ENCODE peak calls at places on chromosomes 11 and 22, in four cellular contexts. One of them, this sample, is unnamed. For H3K4me1, the result is how much of the 10 kb centered on the place peaks cover.

GRCh38 chr11:80096736-80097135 is 655.9 kb upstream of the TENM4 start:
- DNase-seq in CD8-positive, alpha-beta T cell: no peak
- DNase-seq in spleen: no peak
- DNase-seq in PC-3: peak
- DNase-seq in this sample: no peak

GRCh38 chr11:36110698-36111410 is 167.0 kb downstream of the LDLRAD3 start:
- DNase-seq in CD8-positive, alpha-beta T cell: no peak
- DNase-seq in spleen: no peak
- DNase-seq in PC-3: no peak
- DNase-seq in this sample: no peak

GRCh38 chr11:4543561-4543960 is 1.4 kb upstream of the OR52M1 start:
- DNase-seq in CD8-positive, alpha-beta T cell: no peak
- DNase-seq in spleen: no peak
- DNase-seq in PC-3: peak
- DNase-seq in this sample: no peak

GRCh38 chr11:62671604-62672528 is at the start of the genes LBHD1 and UQCC3:
- DNase-seq in CD8-positive, alpha-beta T cell: peak
- DNase-seq in spleen: peak
- DNase-seq in PC-3: peak
- DNase-seq in this sample: peak

GRCh38 chr11:11977206-11977938 is 31.1 kb downstream of the DKK3 start:
- DNase-seq in CD8-positive, alpha-beta T cell: no peak
- DNase-seq in spleen: no peak
- DNase-seq in PC-3: peak
- DNase-seq in this sample: no peak

GRCh38 chr11:306645-307371 is 808 bp upstream of the IFITM2 start:
- DNase-seq in CD8-positive, alpha-beta T cell: no peak
- DNase-seq in spleen: peak
- DNase-seq in PC-3: no peak
- DNase-seq in this sample: peak

GRCh38 chr11:43925932-43926505 is 16.4 kb upstream of the C11orf96 start:
- DNase-seq in CD8-positive, alpha-beta T cell: no peak
- DNase-seq in spleen: no peak
- DNase-seq in PC-3: no peak
- DNase-seq in this sample: no peak

GRCh38 chr11:12724301-12725046 is 50.3 kb downstream of the TEAD1 start:
- DNase-seq in CD8-positive, alpha-beta T cell: no peak
- DNase-seq in spleen: no peak
- DNase-seq in PC-3: peak
- DNase-seq in this sample: peak

GRCh38 chr11:16769386-16769785 is 30.9 kb downstream of the C11orf58 start:
- DNase-seq in CD8-positive, alpha-beta T cell: no peak
- DNase-seq in spleen: no peak
- DNase-seq in PC-3: no peak
- DNase-seq in this sample: no peak

GRCh38 chr11:92528051-92528450 is 303.4 kb downstream of the FAT3 start:
- DNase-seq in CD8-positive, alpha-beta T cell: no peak
- DNase-seq in spleen: no peak
- DNase-seq in PC-3: peak
- DNase-seq in this sample: no peak

GRCh38 chr11:64504999-64505398 is 86.0 kb upstream of the SLC22A12 start:
- DNase-seq in CD8-positive, alpha-beta T cell: no peak
- DNase-seq in spleen: no peak
- DNase-seq in PC-3: no peak
- DNase-seq in this sample: no peak

GRCh38 chr11:84289381-84289906 is 1003.3 kb upstream of the CCDC90B start:
- DNase-seq in CD8-positive, alpha-beta T cell: no peak
- DNase-seq in spleen: no peak
- DNase-seq in PC-3: peak
- DNase-seq in this sample: no peak

GRCh38 chr11:125585486-125585885 is 7.2 kb upstream of the STT3A start:
- DNase-seq in CD8-positive, alpha-beta T cell: no peak
- DNase-seq in spleen: no peak
- DNase-seq in PC-3: no peak
- DNase-seq in this sample: no peak

GRCh38 chr11:8086001-8086479 is 5.0 kb downstream of the TUB start:
- DNase-seq in CD8-positive, alpha-beta T cell: no peak
- DNase-seq in spleen: peak
- DNase-seq in PC-3: no peak
- DNase-seq in this sample: no peak

GRCh38 chr22:26658161-26658560 is 773 bp downstream of the MIAT start:
- DNase-seq in CD8-positive, alpha-beta T cell: no peak
- DNase-seq in spleen: no peak
- DNase-seq in PC-3: no peak
- DNase-seq in this sample: no peak

GRCh38 chr11:74464746-74465145 is 2.6 kb downstream of the KCNE3 start:
- DNase-seq in CD8-positive, alpha-beta T cell: no peak
- DNase-seq in spleen: no peak
- DNase-seq in PC-3: no peak
- DNase-seq in this sample: no peak

GRCh38 chr22:22878211-22878570 is 9.4 kb upstream of the IGLL5 start:
- DNase-seq in CD8-positive, alpha-beta T cell: no peak
- DNase-seq in spleen: no peak
- DNase-seq in PC-3: no peak
- DNase-seq in this sample: no peak

GRCh38 chr22:36432592-36433317 is 45.0 kb upstream of the MYH9 start:
- DNase-seq in CD8-positive, alpha-beta T cell: no peak
- DNase-seq in spleen: no peak
- DNase-seq in PC-3: no peak
- DNase-seq in this sample: no peak

GRCh38 chr11:12771875-12772274 is 97.7 kb downstream of the TEAD1 start:
- DNase-seq in CD8-positive, alpha-beta T cell: no peak
- DNase-seq in spleen: no peak
- DNase-seq in PC-3: no peak
- DNase-seq in this sample: no peak

GRCh38 chr11:77661670-77662069 is 24.1 kb upstream of the CLNS1A start:
- DNase-seq in CD8-positive, alpha-beta T cell: no peak
- DNase-seq in spleen: no peak
- DNase-seq in PC-3: no peak
- DNase-seq in this sample: no peak

GRCh38 chr11:128814856-128815705 is 52.0 kb downstream of the KCNJ1 start:
- DNase-seq in CD8-positive, alpha-beta T cell: no peak
- DNase-seq in spleen: no peak
- DNase-seq in PC-3: peak
- DNase-seq in this sample: no peak

GRCh38 chr11:12800032-12800671 is 125.9 kb downstream of the TEAD1 start:
- DNase-seq in CD8-positive, alpha-beta T cell: no peak
- DNase-seq in spleen: no peak
- DNase-seq in PC-3: peak
- DNase-seq in this sample: no peak

GRCh38 chr11:3001496-3001895 is 9.4 kb upstream of the NAP1L4 start:
- DNase-seq in CD8-positive, alpha-beta T cell: no peak
- DNase-seq in spleen: no peak
- DNase-seq in PC-3: no peak
- DNase-seq in this sample: no peak

GRCh38 chr11:76801736-76802135 is 18.6 kb downstream of the TSKU start:
- DNase-seq in CD8-positive, alpha-beta T cell: no peak
- DNase-seq in spleen: no peak
- DNase-seq in PC-3: peak
- DNase-seq in this sample: no peak

GRCh38 chr11:60080523-60080922 is 7.9 kb upstream of the MS4A2 start:
- DNase-seq in CD8-positive, alpha-beta T cell: no peak
- DNase-seq in spleen: no peak
- DNase-seq in PC-3: no peak
- DNase-seq in this sample: no peak

GRCh38 chr11:56700242-56700918 is 1.5 kb downstream of the OR9G1 start:
- DNase-seq in CD8-positive, alpha-beta T cell: no peak
- DNase-seq in spleen: no peak
- DNase-seq in PC-3: peak
- DNase-seq in this sample: no peak

GRCh38 chr11:14336507-14337503 is 22.2 kb downstream of the RRAS2 start:
- DNase-seq in CD8-positive, alpha-beta T cell: no peak
- DNase-seq in spleen: no peak
- DNase-seq in PC-3: peak
- DNase-seq in this sample: no peak

GRCh38 chr11:95728790-95729189 is 60.8 kb downstream of the FAM76B start:
- DNase-seq in CD8-positive, alpha-beta T cell: no peak
- DNase-seq in spleen: no peak
- DNase-seq in PC-3: no peak
- DNase-seq in this sample: no peak

DNA sequence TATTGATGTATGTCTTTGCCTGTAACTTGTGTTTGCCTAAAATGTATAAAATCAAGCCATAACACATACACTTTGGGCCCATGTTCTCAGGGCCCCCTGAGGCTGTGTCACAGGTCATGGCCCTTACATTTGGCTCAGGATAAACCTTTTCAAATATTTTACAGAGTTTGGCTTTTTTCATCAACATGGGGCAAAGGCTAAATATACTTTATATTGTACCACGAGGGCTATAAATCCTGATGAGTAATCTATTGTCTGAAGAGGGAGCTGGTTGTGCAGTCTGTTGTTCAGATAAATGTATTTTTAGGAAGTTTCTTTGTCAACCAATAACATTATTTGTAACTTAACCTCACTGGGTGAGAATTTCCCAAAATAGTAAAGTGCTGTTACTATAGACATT is 404.6 kb upstream of the DDI1 start:
- DNase-seq in CD8-positive, alpha-beta T cell: no peak
- DNase-seq in spleen: no peak
- DNase-seq in PC-3: peak
- DNase-seq in this sample: no peak
- TF ChIP-seq CTCF in CD8-positive, alpha-beta T cell: no peak
- TF ChIP-seq CTCF in spleen: no peak
- TF ChIP-seq CTCF in PC-3: no peak
- TF ChIP-seq CTCF in this sample: no peak

GRCh38 chr11:111633248-111633647 is 31.0 kb downstream of the SIK2 start:
- DNase-seq in CD8-positive, alpha-beta T cell: no peak
- DNase-seq in spleen: no peak
- DNase-seq in PC-3: no peak
- DNase-seq in this sample: no peak

GRCh38 chr11:111631666-111632039 is 29.4 kb downstream of the SIK2 start:
- DNase-seq in CD8-positive, alpha-beta T cell: no peak
- DNase-seq in spleen: no peak
- DNase-seq in PC-3: peak
- DNase-seq in this sample: no peak

GRCh38 chr11:111632798-111633197 is 30.5 kb downstream of the SIK2 start:
- DNase-seq in CD8-positive, alpha-beta T cell: no peak
- DNase-seq in spleen: no peak
- DNase-seq in PC-3: no peak
- DNase-seq in this sample: no peak

GRCh38 chr11:111629499-111629898 is 27.2 kb downstream of the SIK2 start:
- DNase-seq in CD8-positive, alpha-beta T cell: no peak
- DNase-seq in spleen: no peak
- DNase-seq in PC-3: no peak
- DNase-seq in this sample: no peak

GRCh38 chr11:111631034-111631665 is 28.9 kb downstream of the SIK2 start:
- DNase-seq in CD8-positive, alpha-beta T cell: no peak
- DNase-seq in spleen: no peak
- DNase-seq in PC-3: no peak
- DNase-seq in this sample: no peak
- H3K4me1 ChIP-seq in CD8-positive, alpha-beta T cell: under half
- H3K4me1 ChIP-seq in spleen: under half
- H3K4me1 ChIP-seq in PC-3: under half
- H3K4me1 ChIP-seq in this sample: under half

GRCh38 chr11:132028380-132029240 is 658.2 kb downstream of the NTM start:
- DNase-seq in CD8-positive, alpha-beta T cell: no peak
- DNase-seq in spleen: no peak
- DNase-seq in PC-3: peak
- DNase-seq in this sample: no peak
- TF ChIP-seq CTCF in CD8-positive, alpha-beta T cell: no peak
- TF ChIP-seq CTCF in spleen: peak
- TF ChIP-seq CTCF in PC-3: peak
- TF ChIP-seq CTCF in this sample: peak

DNA sequence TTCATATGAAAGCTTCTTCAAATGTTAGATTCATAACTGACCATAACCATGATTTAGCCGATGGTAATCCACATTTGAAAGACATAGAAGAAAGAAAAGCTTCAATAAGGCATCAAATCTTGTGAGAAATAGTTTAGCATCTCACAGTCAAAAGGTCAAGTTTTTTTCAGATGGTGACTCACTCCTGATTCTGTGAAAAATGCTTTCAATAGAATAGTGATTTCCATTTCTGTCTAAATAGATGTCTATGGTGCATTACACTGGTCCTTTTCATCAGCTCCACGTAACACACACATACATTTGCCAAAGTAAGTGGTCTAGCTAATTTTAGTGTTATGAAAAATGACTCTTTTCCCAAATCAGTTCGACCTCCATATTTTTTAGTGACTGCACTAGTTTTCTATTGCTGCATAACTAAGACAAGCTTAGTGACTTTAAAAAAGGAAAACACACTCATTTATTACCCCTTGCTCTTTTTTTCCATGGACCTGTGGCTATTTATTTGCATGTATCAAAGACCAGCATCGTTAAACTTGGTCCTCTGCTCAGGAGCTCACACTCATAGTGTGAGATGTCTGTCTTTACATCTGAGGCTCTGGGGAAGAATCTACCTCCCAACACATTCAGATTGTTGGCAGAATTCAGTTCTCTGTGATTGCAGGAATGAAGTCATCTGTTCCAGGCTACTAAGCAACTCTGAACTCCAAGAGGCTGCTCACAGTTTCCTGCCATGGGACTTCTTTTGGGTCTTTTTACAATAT is 139.0 kb downstream of the LRRC4C start:
- DNase-seq in CD8-positive, alpha-beta T cell: no peak
- DNase-seq in spleen: no peak
- DNase-seq in PC-3: no peak
- DNase-seq in this sample: no peak
- H3K4me1 ChIP-seq in CD8-positive, alpha-beta T cell: under half
- H3K4me1 ChIP-seq in spleen: under half
- H3K4me1 ChIP-seq in PC-3: under half
- H3K4me1 ChIP-seq in this sample: under half

GRCh38 chr11:72012897-72013721 is 14.4 kb downstream of the IL18BP start:
- DNase-seq in CD8-positive, alpha-beta T cell: no peak
- DNase-seq in spleen: no peak
- DNase-seq in PC-3: peak
- DNase-seq in this sample: peak

GRCh38 chr11:72012091-72012630 is 13.5 kb downstream of the IL18BP start:
- DNase-seq in CD8-positive, alpha-beta T cell: no peak
- DNase-seq in spleen: no peak
- DNase-seq in PC-3: no peak
- DNase-seq in this sample: no peak

GRCh38 chr11:72013765-72014711 is 15.3 kb downstream of the IL18BP start:
- DNase-seq in CD8-positive, alpha-beta T cell: no peak
- DNase-seq in spleen: no peak
- DNase-seq in PC-3: no peak
- DNase-seq in this sample: no peak

GRCh38 chr11:72014761-72015320 is 16.1 kb downstream of the IL18BP start:
- DNase-seq in CD8-positive, alpha-beta T cell: no peak
- DNase-seq in spleen: no peak
- DNase-seq in PC-3: no peak
- DNase-seq in this sample: no peak

DNA sequence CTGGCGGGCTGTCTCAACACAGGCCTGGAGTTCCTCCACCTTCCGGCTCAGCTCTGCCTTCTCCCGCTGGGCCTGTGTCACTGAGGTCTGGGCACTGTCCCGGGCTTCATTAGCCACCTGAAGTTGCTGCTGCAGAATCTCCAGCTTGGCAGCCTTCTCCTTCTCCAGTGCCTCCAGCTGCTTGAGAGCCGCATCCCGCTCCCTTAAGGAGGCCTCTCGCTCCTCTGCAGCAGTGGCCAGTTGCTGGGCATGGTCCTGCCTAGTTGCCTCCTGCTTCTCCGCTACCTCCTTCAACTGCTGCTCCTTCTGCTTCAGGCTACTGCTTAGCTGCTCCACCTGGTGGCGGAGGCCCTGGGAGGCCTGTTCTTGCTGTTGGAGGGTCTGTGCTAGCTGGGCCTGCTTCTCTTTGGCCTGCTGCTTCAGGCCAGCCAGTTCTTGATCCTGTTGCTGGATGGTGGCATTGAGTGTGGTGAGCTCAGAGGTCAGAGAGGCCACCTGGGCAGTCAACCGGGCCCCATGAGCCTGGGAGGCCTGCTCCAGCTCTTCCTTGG is 16.9 kb downstream of the IL18BP start:
- DNase-seq in CD8-positive, alpha-beta T cell: no peak
- DNase-seq in spleen: no peak
- DNase-seq in PC-3: peak
- DNase-seq in this sample: no peak
- TF ChIP-seq CTCF in CD8-positive, alpha-beta T cell: no peak
- TF ChIP-seq CTCF in spleen: peak
- TF ChIP-seq CTCF in PC-3: peak
- TF ChIP-seq CTCF in this sample: no peak